ENCODE peak calls at places on chromosomes 1 and 21, in five cellular contexts. M, F, O, P and V are unnamed samples.

GRCh38 chr1:109969430-109969829 is 15.1 kb upstream of the AHCYL1 start:
- DNase-seq in M (no peak), F (no peak), O (no peak), P (peak), V (no peak)

GRCh38 chr21:16305686-16306085 is 575.9 kb downstream of the USP25 start:
- DNase-seq in M (no peak), F (no peak), O (peak), P (no peak), V (no peak)

GRCh38 chr1:36602189-36602588 is 119.5 kb upstream of the CSF3R start:
- DNase-seq in M (no peak), F (no peak), O (no peak), P (no peak), V (no peak)

GRCh38 chr21:44275041-44275440 is 10.6 kb upstream of the AIRE start:
- DNase-seq in M (no peak), F (no peak), O (no peak), P (no peak), V (no peak)

GRCh38 chr1:52186449-52186848 is 44.6 kb downstream of the ZFYVE9 start:
- DNase-seq in M (no peak), F (no peak), O (no peak), P (peak), V (no peak)

GRCh38 chr1:184438363-184438762 is 51.5 kb downstream of the C1orf21 start:
- DNase-seq in M (no peak), F (no peak), O (no peak), P (no peak), V (no peak)

GRCh38 chr1:17553970-17554369 is 14.5 kb downstream of the ARHGEF10L start:
- DNase-seq in M (no peak), F (no peak), O (no peak), P (peak), V (peak)

GRCh38 chr1:206479164-206480125 is 9.2 kb downstream of the IKBKE start:
- DNase-seq in M (peak), F (peak), O (peak), P (peak), V (peak)

GRCh38 chr1:86084998-86085397 is 71.6 kb downstream of the COL24A1 start:
- DNase-seq in M (no peak), F (no peak), O (no peak), P (peak), V (no peak)

GRCh38 chr1:17606826-17607440 is 67.4 kb downstream of the ARHGEF10L start:
- DNase-seq in M (peak), F (peak), O (peak), P (peak), V (peak)

GRCh38 chr1:231557411-231557810 is 28.9 kb downstream of the TSNAX start:
- DNase-seq in M (no peak), F (no peak), O (no peak), P (peak), V (peak)

DNA sequence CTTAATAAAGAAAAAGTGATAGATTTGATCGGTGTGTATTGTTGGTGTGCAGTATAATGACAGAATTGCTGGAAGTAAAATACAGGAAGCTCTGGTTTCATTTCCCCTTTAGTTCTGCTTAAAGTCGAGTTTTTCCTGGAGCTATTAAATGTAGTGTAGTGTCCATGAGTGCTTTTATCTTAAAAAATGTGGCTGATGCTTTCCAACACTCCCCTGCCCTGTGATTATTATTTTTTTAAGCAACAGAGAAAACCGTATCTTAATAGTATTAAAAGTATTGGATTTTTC is 1.1 kb downstream of the LGALS8 start:
- DNase-seq in M (no peak), F (no peak), O (no peak), P (no peak), V (no peak)
- H2AFZ ChIP-seq in M (peak), F (no peak), O (peak), P (no peak), V (no peak)

GRCh38 chr1:94694234-94694915 is 125.8 kb upstream of the SLC44A3 start:
- DNase-seq in M (no peak), F (no peak), O (no peak), P (no peak), V (no peak)

GRCh38 chr1:94701796-94702439 is 118.2 kb upstream of the SLC44A3 start:
- DNase-seq in M (no peak), F (no peak), O (no peak), P (no peak), V (no peak)

GRCh38 chr1:94697839-94698238 is 122.3 kb upstream of the SLC44A3 start:
- DNase-seq in M (no peak), F (no peak), O (no peak), P (no peak), V (no peak)

GRCh38 chr1:94698759-94699502 is 121.2 kb upstream of the SLC44A3 start:
- DNase-seq in M (no peak), F (no peak), O (no peak), P (peak), V (peak)

DNA sequence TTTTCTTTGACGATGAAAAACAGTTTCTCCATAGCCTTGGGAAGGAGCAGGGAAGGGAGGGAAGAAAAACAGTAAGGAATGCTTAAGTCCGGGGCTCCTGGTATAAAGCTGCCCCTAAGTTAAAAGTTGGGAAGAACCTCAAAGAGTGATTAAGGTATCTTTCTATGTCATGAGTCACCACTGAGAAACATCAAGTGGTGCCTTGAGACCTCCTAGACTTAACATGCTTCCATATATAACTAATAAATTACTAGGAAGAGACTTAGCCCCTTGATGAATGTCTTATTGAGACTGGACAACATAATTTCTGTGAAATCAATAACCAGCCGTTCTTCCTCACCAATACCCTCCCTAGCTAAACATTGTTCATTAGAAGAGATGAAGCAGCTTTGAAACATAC is 121.8 kb upstream of the SLC44A3 start:
- DNase-seq in M (no peak), F (no peak), O (no peak), P (peak), V (peak)
- H2BK15ac ChIP-seq in M (no peak), F (no peak), O (no peak), P (peak), V (no peak)

DNA sequence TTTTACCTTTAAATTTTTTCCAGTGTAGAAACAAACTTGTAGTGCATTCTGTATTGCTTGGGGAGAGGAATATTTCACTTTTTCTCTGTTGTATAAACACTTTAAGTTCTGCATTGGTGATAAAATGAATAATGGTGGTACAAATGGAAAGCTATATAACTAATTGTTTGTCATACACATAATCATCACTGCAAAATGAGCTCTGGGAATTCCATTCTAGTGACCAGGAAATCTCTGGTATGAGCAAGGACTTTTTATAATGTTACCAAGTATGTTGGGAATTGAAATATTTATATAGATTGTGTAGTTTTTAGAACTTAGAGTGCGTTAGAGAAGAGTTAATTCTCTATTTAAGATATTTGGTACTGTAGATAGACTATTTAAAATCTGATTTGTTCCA is 5.0 kb upstream of the FMN2 start:
- DNase-seq in M (no peak), F (no peak), O (no peak), P (peak), V (no peak)
- H2AFZ ChIP-seq in M (no peak), F (no peak), O (no peak), P (no peak), V (no peak)

GRCh38 chr1:94582578-94582977 is 41.0 kb upstream of the F3 start:
- DNase-seq in M (no peak), F (no peak), O (no peak), P (no peak), V (no peak)
- H2BK15ac ChIP-seq in M (no peak), F (no peak), O (no peak), P (peak), V (no peak)

GRCh38 chr21:34202553-34203332 is 129.4 kb downstream of the MRPS6 start:
- DNase-seq in M (no peak), F (peak), O (peak), P (no peak), V (peak)
- H2AFZ ChIP-seq in M (peak), F (no peak), O (peak), P (peak), V (peak)

GRCh38 chr1:68276448-68276847 is 44.1 kb upstream of the WLS start:
- DNase-seq in M (peak), F (peak), O (no peak), P (no peak), V (no peak)

GRCh38 chr1:68273530-68273929 is 41.2 kb upstream of the WLS start:
- DNase-seq in M (no peak), F (no peak), O (no peak), P (no peak), V (no peak)

GRCh38 chr1:68269637-68270430 is 37.5 kb upstream of the WLS start:
- DNase-seq in M (no peak), F (no peak), O (no peak), P (peak), V (peak)

GRCh38 chr1:68270993-68271392 is 38.7 kb upstream of the WLS start:
- DNase-seq in M (no peak), F (no peak), O (no peak), P (peak), V (no peak)
- H2BK15ac ChIP-seq in M (no peak), F (no peak), O (no peak), P (no peak), V (no peak)

GRCh38 chr1:106249365-106249764 is 807.1 kb upstream of the PRMT6 start:
- DNase-seq in M (no peak), F (no peak), O (no peak), P (no peak), V (no peak)
- H2AFZ ChIP-seq in M (no peak), F (no peak), O (no peak), P (no peak), V (no peak)